ENCODE peak calls at places on chromosomes 2 and 18, in nine cellular contexts. R is ovary, L is right lobe of liver, C is stomach, V is sigmoid colon, N is HepG2, H is body of pancreas, B is uterus, X is K562. O is an unnamed sample.

GRCh38 chr2:233481368-233482142 is 85.0 kb downstream of the USP40 start:
- DNase-seq in R (no peak), L (peak), C (peak), V (peak), N (no peak), H (no peak), B (no peak), X (no peak), O (no peak)

GRCh38 chr2:30823452-30823851 is 16.2 kb upstream of the CAPN13 start:
- DNase-seq in R (no peak), L (no peak), C (no peak), V (no peak), N (no peak), H (no peak), B (no peak), X (no peak), O (no peak)

GRCh38 chr2:80591233-80591632 is 286.7 kb upstream of the LRRTM1 start:
- DNase-seq in R (no peak), L (no peak), C (no peak), V (no peak), N (no peak), H (no peak), B (no peak), X (no peak), O (no peak)

GRCh38 chr2:238397381-238397780 is 29.3 kb upstream of the ASB1 start:
- DNase-seq in R (no peak), L (no peak), C (no peak), V (no peak), N (no peak), H (no peak), B (no peak), X (no peak), O (no peak)

GRCh38 chr2:2839393-2840096 is 508.5 kb upstream of the MYT1L start:
- DNase-seq in R (no peak), L (no peak), C (peak), V (no peak), N (no peak), H (no peak), B (peak), X (no peak), O (no peak)

GRCh38 chr2:10120938-10121574 is 1.5 kb upstream of the RRM2 start:
- DNase-seq in R (no peak), L (no peak), C (no peak), V (peak), N (peak), H (no peak), B (no peak), X (no peak), O (no peak)

GRCh38 chr18:57819671-57820460 is 16.8 kb upstream of the ATP8B1 start:
- DNase-seq in R (no peak), L (peak), C (peak), V (no peak), N (peak), H (peak), B (peak), X (peak), O (no peak)

GRCh38 chr2:25228848-25229674 is 60.7 kb upstream of the POMC start:
- DNase-seq in R (peak), L (no peak), C (peak), V (peak), N (peak), H (peak), B (peak), X (peak), O (no peak)

GRCh38 chr18:26663001-26663400 is 114.6 kb upstream of the KCTD1 start:
- DNase-seq in R (no peak), L (no peak), C (no peak), V (no peak), N (no peak), H (no peak), B (no peak), X (no peak), O (no peak)

GRCh38 chr2:42049411-42050349 is 1.9 kb downstream of the PKDCC start:
- DNase-seq in R (peak), L (no peak), C (no peak), V (peak), N (no peak), H (no peak), B (no peak), X (no peak), O (no peak)
- TF ChIP-seq POLR2A in R (no peak), L (no peak), C (no peak), V (peak), N (no peak), H (no peak), B (peak), X (no peak), O (no peak)

GRCh38 chr2:88627055-88627855 is at the start of gene EIF2AK3:
- DNase-seq in R (peak), L (peak), C (peak), V (peak), N (peak), H (peak), B (peak), X (peak), O (peak)
- TF ChIP-seq POLR2A in R (peak), L (peak), C (no peak), V (peak), N (peak), H (peak), B (peak), X (peak), O (peak)

GRCh38 chr18:3910507-3910906 is 460.5 kb downstream of the TGIF1 start:
- DNase-seq in R (no peak), L (no peak), C (no peak), V (no peak), N (no peak), H (no peak), B (no peak), X (no peak), O (peak)
- TF ChIP-seq POLR2A in R (no peak), L (no peak), C (no peak), V (no peak), N (no peak), H (no peak), B (no peak), X (no peak), O (no peak)

GRCh38 chr2:53303012-53303578 is 464.5 kb upstream of the CHAC2 start:
- DNase-seq in R (no peak), L (no peak), C (no peak), V (no peak), N (no peak), H (no peak), B (no peak), X (no peak), O (no peak)
- TF ChIP-seq POLR2A in R (no peak), L (no peak), C (no peak), V (no peak), N (no peak), H (no peak), B (no peak), X (no peak), O (no peak)

DNA sequence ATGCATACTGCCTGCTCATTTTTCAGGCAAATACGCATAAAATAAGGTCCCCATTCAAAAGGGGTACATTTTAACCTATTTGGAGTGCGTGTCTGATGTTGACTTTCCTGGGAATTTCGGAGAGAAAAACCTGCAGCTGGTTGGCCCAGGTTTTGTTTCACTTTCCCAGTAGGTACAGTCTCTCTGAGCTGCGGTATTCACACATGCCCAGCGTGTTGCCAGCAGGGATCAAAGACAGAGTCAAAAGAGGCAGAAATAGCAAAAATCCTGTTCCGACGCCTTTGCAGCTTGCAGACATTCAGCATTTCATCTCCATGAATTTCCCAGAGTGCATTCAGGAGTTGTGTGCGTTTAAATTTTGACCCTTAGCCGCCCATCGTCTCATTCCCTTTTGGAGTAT is 855.4 kb upstream of the CELF4 start:
- DNase-seq in R (no peak), L (no peak), C (no peak), V (no peak), N (no peak), H (no peak), B (no peak), X (no peak), O (no peak)
- TF ChIP-seq POLR2A in R (no peak), L (no peak), C (no peak), V (no peak), N (no peak), H (no peak), B (no peak), X (no peak), O (no peak)

DNA sequence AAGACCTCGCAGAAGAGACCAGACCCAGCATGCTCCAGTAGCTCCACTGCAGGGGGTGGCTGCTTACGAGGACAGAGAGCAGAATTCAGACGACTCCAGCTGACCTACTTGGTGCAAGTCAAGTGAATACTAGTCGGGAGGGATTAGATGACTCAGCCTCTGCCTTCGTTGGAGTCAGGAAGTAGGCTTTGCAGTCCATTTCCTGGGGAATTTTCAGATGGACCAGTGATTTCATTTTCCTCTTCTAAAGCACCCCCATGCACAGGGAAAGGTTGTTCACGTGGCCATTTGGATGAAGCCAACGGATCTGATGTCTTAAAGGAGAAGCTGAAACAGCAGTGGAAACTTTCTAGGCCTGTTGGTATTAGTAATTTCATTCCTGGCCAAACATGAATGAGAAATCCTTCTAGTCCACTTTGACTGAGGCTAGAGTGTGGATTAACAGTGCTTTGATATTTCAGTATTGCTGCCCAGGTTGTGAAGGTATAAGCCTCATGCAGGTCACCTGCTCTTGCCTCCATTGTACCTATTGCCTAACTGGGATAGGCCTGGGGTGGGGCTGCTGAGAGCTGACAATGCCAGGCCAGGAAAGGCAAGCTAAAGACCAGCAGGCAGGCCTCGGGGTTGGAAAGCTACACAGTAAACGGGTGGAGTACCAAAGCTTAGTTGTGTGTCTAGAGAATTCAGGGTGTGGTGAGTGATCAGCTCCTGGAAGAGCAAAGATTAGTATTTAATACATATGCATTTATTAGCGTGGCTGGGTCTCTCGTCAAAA is 117.6 kb upstream of the FOSL2 start:
- DNase-seq in R (no peak), L (no peak), C (peak), V (no peak), N (no peak), H (no peak), B (no peak), X (no peak), O (no peak)
- TF ChIP-seq POLR2A in R (no peak), L (no peak), C (no peak), V (no peak), N (no peak), H (no peak), B (no peak), X (no peak), O (no peak)

O was measured in esophagus muscularis mucosa.